ENCODE peak calls at places on chromosomes 3 and 15, in four cellular contexts. G is cardiac muscle cell, P is lung, E is glutamatergic neuron. J is an unnamed sample.

GRCh38 chr15:85704720-85705119 is 90.0 kb downstream of the KLHL25 start:
- DNase-seq in G (peak; percentile 84), P (no peak), E (no peak), J (no peak)

GRCh38 chr3:124174463-124174862 is 182.5 kb upstream of the ROPN1 start:
- DNase-seq in G (peak; percentile 33), P (no peak), E (peak; percentile 61), J (no peak)

GRCh38 chr3:46851364-46852328 is 11.6 kb downstream of the MYL3 start:
- DNase-seq in G (no peak), P (no peak), E (peak; percentile 5), J (no peak)

GRCh38 chr3:140143670-140144069 is 208.7 kb downstream of the CLSTN2 start:
- DNase-seq in G (no peak), P (no peak), E (no peak), J (no peak)

GRCh38 chr3:184748219-184749135 is 36.6 kb upstream of the MAGEF1 start:
- DNase-seq in G (peak; percentile 57), P (no peak), E (no peak), J (peak; percentile 23)

GRCh38 chr3:128426128-128426921 is 40.4 kb downstream of the DNAJB8 start:
- DNase-seq in G (peak; percentile 76), P (no peak), E (peak; percentile 80), J (peak; percentile 23)

GRCh38 chr15:32105258-32106248 is 75.2 kb downstream of the CHRNA7 start:
- DNase-seq in G (no peak), P (no peak), E (no peak), J (no peak)

GRCh38 chr3:195467641-195468390 is 25.0 kb upstream of the ACAP2 start:
- DNase-seq in G (no peak), P (no peak), E (no peak), J (peak; percentile 31)

GRCh38 chr15:52652984-52653383 is 26.2 kb downstream of the ATOSA start:
- DNase-seq in G (peak; percentile 5), P (no peak), E (no peak), J (peak; percentile 60)

GRCh38 chr15:67110400-67110799 is 45.0 kb downstream of the SMAD3 start:
- DNase-seq in G (no peak), P (no peak), E (no peak), J (no peak)

GRCh38 chr15:87312221-87312620 is 944.3 kb downstream of the NTRK3 start:
- DNase-seq in G (no peak), P (no peak), E (no peak), J (no peak)

GRCh38 chr3:192919895-192920294 is 2.2 kb upstream of the MB21D2 start:
- DNase-seq in G (no peak), P (no peak), E (no peak), J (no peak)

GRCh38 chr3:165643433-165643824 is 193.8 kb downstream of the BCHE start:
- DNase-seq in G (no peak), P (no peak), E (no peak), J (peak; percentile 40)

GRCh38 chr3:29128004-29128403 is 152.9 kb upstream of the RBMS3 start:
- DNase-seq in G (peak; percentile 28), P (no peak), E (peak; percentile 34), J (peak; percentile 14)

GRCh38 chr15:90301901-90302300 is 36.4 kb downstream of the NGRN start:
- DNase-seq in G (no peak), P (no peak), E (no peak), J (no peak)

GRCh38 chr15:100022426-100022825 is 289.2 kb upstream of the LYSMD4 start:
- DNase-seq in G (no peak), P (no peak), E (no peak), J (no peak)

GRCh38 chr3:136604961-136605360 is 147.2 kb downstream of the STAG1 start:
- DNase-seq in G (no peak), P (no peak), E (no peak), J (peak; percentile 57)

GRCh38 chr3:174206607-174207192 is 652.4 kb upstream of the NAALADL2 start:
- DNase-seq in G (no peak), P (no peak), E (no peak), J (no peak)

GRCh38 chr3:25592510-25592968 is 72.2 kb downstream of the TOP2B start:
- DNase-seq in G (peak; percentile 70), P (peak; percentile 32), E (no peak), J (peak; percentile 77)

GRCh38 chr3:153252963-153253362 is 90.9 kb downstream of the RAP2B start:
- DNase-seq in G (no peak), P (no peak), E (no peak), J (no peak)

GRCh38 chr15:91706366-91707032 is 147.0 kb upstream of the SLCO3A1 start:
- DNase-seq in G (peak; percentile 81), P (peak; percentile 84), E (peak; percentile 80), J (peak; percentile 74)

GRCh38 chr3:74630602-74631001 is 16.1 kb upstream of the CNTN3 start:
- DNase-seq in G (no peak), P (no peak), E (no peak), J (peak; percentile 71)

DNA sequence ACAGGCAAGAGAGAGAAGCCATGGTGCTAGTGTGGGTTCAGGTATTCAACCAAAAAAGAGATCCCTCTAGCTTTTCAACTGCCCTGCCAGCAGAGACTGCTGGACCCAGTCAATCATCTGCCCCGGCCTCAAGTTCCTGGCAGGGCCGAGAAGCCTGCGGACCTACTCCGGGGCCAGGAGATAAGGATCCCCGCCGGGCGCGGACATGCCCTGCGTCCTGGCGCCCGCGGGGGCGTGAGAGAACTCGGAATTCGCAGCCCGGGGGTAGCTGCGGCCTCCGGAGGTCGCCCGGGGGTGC is 821 bp upstream of the MAGI1 start:
- DNase-seq in G (peak; percentile 61), P (no peak), E (no peak), J (peak; percentile 40)
- TF ChIP-seq CTCF in G (peak; percentile 8), P (no peak), E (no peak), J (no peak)

DNA sequence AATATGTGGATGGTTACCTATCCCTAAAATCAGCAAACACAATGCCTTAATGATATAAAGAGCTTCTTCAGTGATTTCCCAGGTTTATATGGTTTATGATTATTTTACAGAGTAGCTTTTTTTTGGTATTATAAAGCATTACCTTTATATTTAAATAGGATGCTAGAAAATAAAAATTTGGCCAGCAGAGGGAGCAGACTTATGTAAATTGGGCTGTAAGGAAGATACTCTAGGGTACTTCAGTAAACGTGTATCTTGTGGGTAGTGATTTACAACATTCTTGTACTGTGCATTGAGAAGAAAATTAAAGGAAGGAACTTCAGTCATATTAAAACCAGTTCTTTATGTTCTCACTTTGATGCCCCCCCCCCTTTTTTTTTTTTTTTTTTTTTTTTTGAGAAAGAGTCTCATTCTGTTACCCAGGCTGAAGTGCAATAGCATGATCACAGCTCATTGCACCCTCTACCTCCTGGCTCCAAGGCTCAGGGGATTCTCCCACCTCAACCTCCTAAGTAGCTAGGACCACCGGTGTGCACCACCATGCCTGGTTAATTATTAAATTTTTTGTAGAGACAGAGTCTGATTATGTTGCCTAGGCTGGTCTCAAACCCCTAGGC is 167.9 kb downstream of the BBX start:
- DNase-seq in G (peak; percentile 59), P (no peak), E (no peak), J (peak; percentile 79)
- TF ChIP-seq CTCF in G (peak; percentile 57), P (peak; percentile 18), E (peak; percentile 67), J (peak; percentile 55)

DNA sequence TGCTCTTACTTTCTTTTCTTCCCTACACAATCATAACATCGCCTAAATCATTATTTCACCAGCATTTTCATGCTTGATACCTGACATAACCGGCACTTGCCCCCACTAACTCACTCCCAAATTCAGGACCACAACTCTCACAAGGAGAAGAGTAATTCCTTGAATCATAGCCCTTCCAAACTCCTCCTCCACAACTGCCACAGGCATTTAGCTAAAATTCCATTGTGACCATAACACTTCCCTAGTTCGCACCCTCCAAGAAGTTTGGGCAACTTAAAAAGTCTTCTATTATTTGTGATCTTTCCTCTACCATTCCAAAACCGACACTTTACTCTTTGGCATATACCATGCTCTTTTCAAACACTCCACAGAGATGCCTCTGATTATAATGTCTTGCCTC is 59.4 kb upstream of the XRN1 start:
- DNase-seq in G (no peak), P (no peak), E (no peak), J (no peak)
- TF ChIP-seq CTCF in G (no peak), P (no peak), E (no peak), J (no peak)

GRCh38 chr3:108090701-108091497 is at the start of gene CD47:
- DNase-seq in G (peak; percentile 93), P (peak; percentile 95), E (peak; percentile 97), J (peak; percentile 91)

GRCh38 chr3:108092556-108092955 is 1.7 kb upstream of the CD47 start:
- DNase-seq in G (no peak), P (no peak), E (no peak), J (no peak)

GRCh38 chr3:108093021-108093420 is 2.2 kb upstream of the CD47 start:
- DNase-seq in G (no peak), P (no peak), E (no peak), J (no peak)

GRCh38 chr3:108090066-108090700 is 648 bp downstream of the CD47 start:
- DNase-seq in G (no peak), P (peak; percentile 37), E (no peak), J (peak; percentile 50)

DNA sequence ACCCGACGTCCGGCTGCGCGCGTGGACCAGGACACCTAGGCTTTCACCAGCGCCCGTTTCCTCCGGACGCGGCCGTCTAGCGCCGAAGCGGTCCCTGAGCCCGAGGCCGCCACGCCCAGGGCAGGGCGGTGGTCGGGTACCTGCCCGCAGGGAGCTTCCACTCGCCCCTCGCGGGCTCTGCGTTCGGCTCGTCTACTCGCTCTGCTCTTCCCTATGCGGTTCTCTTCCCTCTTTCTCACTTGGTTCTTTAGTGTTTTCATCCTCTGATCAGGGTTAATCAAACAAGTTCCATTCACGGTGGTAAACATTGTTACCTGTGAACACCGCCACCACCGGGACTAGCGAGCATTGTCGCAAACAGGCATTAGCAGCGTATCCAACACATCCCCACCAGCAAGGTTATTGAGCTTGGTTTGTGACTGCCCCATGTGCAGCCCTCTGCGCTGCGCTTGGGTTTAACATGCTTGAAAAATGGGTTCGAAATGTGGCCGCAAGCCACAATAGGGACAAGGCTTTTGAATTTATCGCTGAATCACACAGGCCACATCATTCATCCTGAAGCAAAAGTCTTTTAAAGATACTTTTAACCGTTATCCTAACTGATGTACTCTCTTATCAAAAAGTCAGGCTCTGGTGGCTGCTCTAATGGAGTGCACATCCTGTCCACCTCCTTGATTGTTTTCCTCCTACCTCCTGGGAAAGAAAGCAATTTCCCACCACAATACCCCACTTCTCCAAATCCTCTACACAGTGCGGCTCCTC is 848 bp upstream of the CD47 start:
- DNase-seq in G (no peak), P (no peak), E (no peak), J (no peak)
- TF ChIP-seq CTCF in G (no peak), P (no peak), E (no peak), J (no peak)

DNA sequence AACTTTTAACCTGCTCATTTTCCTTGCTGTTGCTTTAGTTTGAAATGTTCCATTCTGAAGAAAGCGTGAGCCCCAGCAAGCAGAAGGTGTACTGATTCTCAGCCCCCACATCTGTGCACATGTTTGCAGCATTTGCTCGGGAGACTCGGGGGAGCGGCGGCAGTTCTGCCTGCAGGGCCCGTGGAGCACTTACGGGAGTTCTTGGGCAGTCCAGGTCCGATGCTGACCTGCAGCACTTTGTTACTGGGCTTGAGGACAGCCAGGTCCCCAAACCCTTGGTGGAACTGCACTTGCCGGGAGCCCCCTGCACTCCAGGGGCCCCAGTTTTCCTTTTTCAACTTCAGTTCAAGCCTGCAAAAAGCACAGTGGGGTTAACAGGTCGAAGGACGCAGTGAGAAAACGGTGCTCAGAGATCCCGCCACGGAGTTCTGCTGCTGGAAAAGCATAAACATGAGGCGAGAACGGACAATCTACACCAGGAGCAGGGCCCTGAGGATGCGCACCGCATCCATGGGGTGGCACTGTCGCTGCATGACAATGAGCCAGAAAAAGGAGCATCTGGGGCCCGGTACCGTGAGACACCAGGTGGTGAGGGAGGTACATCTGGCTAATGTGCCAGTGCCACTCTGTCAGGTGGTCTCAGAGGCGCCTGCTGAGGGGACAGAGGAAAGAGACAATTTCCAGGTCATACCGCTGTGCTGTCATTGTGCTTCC is 45.6 kb upstream of the LDHAL6B start:
- DNase-seq in G (peak; percentile 43), P (no peak), E (peak; percentile 67), J (peak; percentile 29)
- TF ChIP-seq CTCF in G (peak; percentile 39), P (no peak), E (no peak), J (peak; percentile 47)